ENCODE peak calls at places on chromosomes 4 and X, in ten cellular contexts. N is effector memory CD4-positive, alpha-beta T cell; G is stimulated activated naive B cell treated with anti-CD40 and anti-IgM and Interleukin-4, amounts not matched to agents 10 μg/mL and 1 μg/mL and 100 μg/mL, for 72 hours; T is MCF 10A; O is heart left ventricle; M is stimulated activated CD4-positive, alpha-beta T cell treated with anti-CD3 and anti-CD28 coated beads, Interleukin-12 subunit alpha, Interleukin-12 subunit beta, amount 100 ng/mL, for 48 hours; Z is neural progenitor cell; V is omental fat pad; B is thyroid gland; D is stimulated activated naive CD8-positive, alpha-beta T cell treated with anti-CD3 and anti-CD28 coated beads, Interleukin-15, Interleukin-2, amounts not matched to agents 100 U/mL and 50 U/mL, for 24 hours. C is an unnamed sample.
A peak's percentile ranks its signal among the peaks of the same experiment; 100 is the strongest.

GRCh38 chr4:88211473-88212252 is 53.2 kb upstream of the ABCG2 start:
- DNase-seq in D (peak; percentile 51), O (no peak), N (peak; percentile 35), V (no peak), Z (peak; percentile 63), M (no peak), G (peak; percentile 23), T (peak; percentile 68), B (peak; percentile 23), C (peak; percentile 38)

GRCh38 chr4:123616970-123617392 is 220.4 kb downstream of the SPRY1 start:
- DNase-seq in D (peak; percentile 31), V (no peak), G (peak; percentile 18), O (peak; percentile 70), M (no peak), B (peak; percentile 27), T (no peak), Z (peak; percentile 45), N (peak; percentile 57), C (peak; percentile 94)

GRCh38 chrX:154775611-154776349 is 13.1 kb downstream of the DKC1 start:
- DNase-seq in Z (no peak), N (no peak), B (peak; percentile 89), D (peak; percentile 22), V (no peak), T (peak; percentile 69), G (no peak), O (peak; percentile 48), M (no peak), C (no peak)

GRCh38 chrX:85619962-85620361 is 240.5 kb upstream of the POF1B start:
- DNase-seq in D (no peak), M (no peak), T (no peak), G (no peak), N (no peak), B (no peak), O (no peak), Z (no peak), V (no peak), C (no peak)

GRCh38 chr4:137692205-137692604 is 159.9 kb upstream of the PCDH18 start:
- DNase-seq in G (no peak), Z (no peak), V (no peak), M (no peak), B (no peak), D (no peak), T (no peak), N (no peak), O (no peak), C (no peak)

GRCh38 chr4:84497835-84498202 is 1.3 kb downstream of the NKX6-1 start:
- DNase-seq in N (no peak), O (no peak), G (no peak), V (no peak), M (no peak), D (no peak), T (no peak), B (no peak), Z (no peak), C (no peak)

GRCh38 chr4:24400537-24400936 is 183.8 kb downstream of the DHX15 start:
- DNase-seq in M (no peak), B (no peak), Z (no peak), G (no peak), T (no peak), N (no peak), O (no peak), V (no peak), D (no peak), C (no peak)

GRCh38 chr4:118683513-118683912 is 1.7 kb upstream of the METTL14 start:
- DNase-seq in G (no peak), T (peak; percentile 11), M (no peak), Z (no peak), V (no peak), D (no peak), B (no peak), O (no peak), N (no peak), C (peak; percentile 14)

GRCh38 chr4:141486375-141486997 is 149.9 kb upstream of the IL15 start:
- DNase-seq in B (peak; percentile 59), Z (no peak), T (peak; percentile 49), G (no peak), V (no peak), M (no peak), D (no peak), N (no peak), O (no peak), C (no peak)

GRCh38 chrX:9662148-9662547 is 103.5 kb downstream of the GPR143 start:
- DNase-seq in M (no peak), Z (no peak), B (no peak), O (no peak), N (no peak), T (peak; percentile 53), V (no peak), D (no peak), G (no peak), C (no peak)

C was measured in MV-4-11.